ENCODE peak calls at places on chromosomes 3 and 15, in five cellular contexts. N is endothelial cell of umbilical vein, G is stomach, L is upper lobe of right lung, D is pancreas. U is an unnamed sample.

GRCh38 chr3:12954891-12955650 is 113.7 kb upstream of the RPL32 start:
- DNase-seq in N (peak; percentile 55), G (peak; percentile 83), L (peak; percentile 88), D (peak; percentile 91), U (peak; percentile 86)

GRCh38 chr3:194250104-194251002 is 100.8 kb downstream of the CPN2 start:
- DNase-seq in N (no peak), G (peak; percentile 7), L (no peak), D (no peak), U (peak; percentile 72)

GRCh38 chr15:95278532-95279265 is 1047.3 kb downstream of the MCTP2 start:
- DNase-seq in N (no peak), G (no peak), L (no peak), D (no peak), U (no peak)

GRCh38 chr3:79490165-79491028 is 277.4 kb downstream of the ROBO1 start:
- DNase-seq in N (peak; percentile 48), G (peak; percentile 72), L (peak; percentile 65), D (peak; percentile 58), U (peak; percentile 73)

GRCh38 chr3:159711560-159712333 is 276.9 kb upstream of the IL12A start:
- DNase-seq in N (peak; percentile 99), G (no peak), L (no peak), D (no peak), U (no peak)

GRCh38 chr3:124722589-124722988 is 7.7 kb upstream of the UMPS start:
- DNase-seq in N (no peak), G (no peak), L (no peak), D (no peak), U (no peak)

GRCh38 chr15:51866161-51866560 is 36.7 kb downstream of the TMOD3 start:
- DNase-seq in N (no peak), G (no peak), L (no peak), D (no peak), U (no peak)

GRCh38 chr3:45611619-45612018 is 17.1 kb downstream of the LIMD1 start:
- DNase-seq in N (no peak), G (no peak), L (no peak), D (no peak), U (no peak)

GRCh38 chr3:120568624-120569023 is 27.5 kb upstream of the NDUFB4 start:
- DNase-seq in N (no peak), G (no peak), L (no peak), D (no peak), U (no peak)

GRCh38 chr3:28317438-28318022 is 31.0 kb upstream of the ZCWPW2 start:
- DNase-seq in N (peak; percentile 47), G (no peak), L (no peak), D (no peak), U (no peak)

GRCh38 chr3:68915973-68916372 is 16.4 kb downstream of the TAFA4 start:
- DNase-seq in N (no peak), G (no peak), L (no peak), D (no peak), U (no peak)

GRCh38 chr15:63755162-63755561 is 78.6 kb downstream of the HERC1 start:
- DNase-seq in N (no peak), G (no peak), L (no peak), D (no peak), U (no peak)

GRCh38 chr15:98824595-98824994 is 176.3 kb downstream of the IGF1R start:
- DNase-seq in N (no peak), G (no peak), L (no peak), D (no peak), U (no peak)

GRCh38 chr15:98823012-98823458 is 174.7 kb downstream of the IGF1R start:
- DNase-seq in N (peak; percentile 59), G (no peak), L (no peak), D (no peak), U (no peak)

GRCh38 chr15:98830034-98830634 is 177.5 kb downstream of the PGPEP1L start:
- DNase-seq in N (no peak), G (no peak), L (no peak), D (no peak), U (no peak)

DNA sequence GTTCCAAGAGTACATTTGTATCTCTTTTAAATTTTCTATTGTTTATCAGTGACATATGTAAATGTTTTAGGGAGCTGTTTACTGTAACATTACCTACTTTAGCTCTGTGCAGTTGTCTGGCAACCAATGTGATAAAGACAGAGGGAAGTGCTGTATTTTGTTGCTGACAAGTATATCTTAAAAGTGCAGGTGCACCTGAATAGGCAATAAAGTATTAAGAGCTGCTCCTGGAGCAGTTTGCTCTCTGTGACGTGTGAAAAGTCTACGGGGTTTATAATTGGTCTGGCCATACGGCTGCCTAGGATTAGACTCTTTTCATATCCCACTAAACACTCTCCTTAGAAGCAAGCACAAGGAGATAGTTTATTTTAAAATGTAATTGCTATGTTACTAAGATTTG is 178.3 kb downstream of the IGF1R start:
- DNase-seq in N (no peak), G (no peak), L (no peak), D (no peak), U (no peak)
- H3K9me3 ChIP-seq in N (peaks cover 1% of the 10 kb centered on the region), G (peaks cover 25% of the 10 kb centered on the region), L (peaks cover 33% of the 10 kb centered on the region), D (no peaks in the 10 kb centered on the region), U (no peaks in the 10 kb centered on the region)

DNA sequence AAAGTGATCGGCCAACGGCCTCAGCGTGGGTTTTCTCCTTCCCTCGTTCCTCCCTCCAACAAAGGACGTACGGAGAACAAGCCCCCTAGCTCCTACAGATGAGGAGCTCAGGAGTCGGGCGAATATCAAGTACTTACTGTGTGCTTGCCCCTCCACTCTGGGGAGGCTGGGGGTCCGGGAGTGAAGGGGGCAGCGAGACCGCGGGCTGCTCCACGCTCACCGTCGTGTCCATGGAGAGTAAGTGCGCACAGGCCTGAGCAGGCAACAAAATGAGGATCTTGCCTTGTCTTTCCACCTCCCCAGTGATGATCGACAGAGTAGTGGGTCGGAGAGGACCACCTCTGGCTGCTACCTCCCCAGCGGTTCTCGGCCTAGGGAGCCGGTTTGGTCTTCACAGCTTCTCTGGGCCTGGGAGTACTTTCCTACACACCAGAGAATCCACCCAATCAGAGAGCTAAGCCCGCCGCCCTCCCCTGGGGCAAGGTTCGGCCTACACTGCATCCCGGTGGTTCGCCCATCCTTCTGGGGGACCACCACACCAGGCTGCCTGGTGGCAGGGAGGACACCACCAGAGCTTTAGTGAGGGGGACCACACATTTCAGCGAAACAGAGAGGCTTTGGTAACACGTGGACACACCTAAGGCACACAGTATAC is 599 bp upstream of the TRANK1 start:
- DNase-seq in N (no peak), G (no peak), L (no peak), D (no peak), U (no peak)
- H3K27ac ChIP-seq in N (no peak overlapping the region), G (peak overlapping the region; percentile 86), L (no peak overlapping the region), D (no peak overlapping the region), U (no peak overlapping the region)

DNA sequence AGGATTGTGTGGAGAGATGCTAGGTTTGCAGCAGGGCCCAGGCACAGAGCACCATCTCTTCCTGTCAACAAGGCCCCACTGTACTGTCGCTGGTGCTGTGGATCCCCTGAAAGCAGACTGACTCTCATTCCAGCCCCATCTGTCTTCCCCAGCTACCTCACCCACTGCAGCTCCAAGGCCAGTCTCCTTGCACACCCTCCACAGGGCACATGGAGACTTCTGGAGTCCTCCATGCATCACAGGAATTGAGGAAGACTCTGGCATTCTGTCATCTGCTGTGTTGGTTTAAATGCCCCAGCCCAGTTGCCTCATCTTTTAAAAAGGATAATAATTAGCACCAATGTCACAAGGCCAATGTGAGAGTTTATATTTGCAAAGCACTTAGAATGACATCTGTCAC is 301.2 kb downstream of the RPLP1 start:
- DNase-seq in N (no peak), G (no peak), L (no peak), D (no peak), U (no peak)
- H3K4me3 ChIP-seq in N (no peak overlapping the region), G (no peak overlapping the region), L (no peak overlapping the region), D (no peak overlapping the region), U (no peak overlapping the region)

DNA sequence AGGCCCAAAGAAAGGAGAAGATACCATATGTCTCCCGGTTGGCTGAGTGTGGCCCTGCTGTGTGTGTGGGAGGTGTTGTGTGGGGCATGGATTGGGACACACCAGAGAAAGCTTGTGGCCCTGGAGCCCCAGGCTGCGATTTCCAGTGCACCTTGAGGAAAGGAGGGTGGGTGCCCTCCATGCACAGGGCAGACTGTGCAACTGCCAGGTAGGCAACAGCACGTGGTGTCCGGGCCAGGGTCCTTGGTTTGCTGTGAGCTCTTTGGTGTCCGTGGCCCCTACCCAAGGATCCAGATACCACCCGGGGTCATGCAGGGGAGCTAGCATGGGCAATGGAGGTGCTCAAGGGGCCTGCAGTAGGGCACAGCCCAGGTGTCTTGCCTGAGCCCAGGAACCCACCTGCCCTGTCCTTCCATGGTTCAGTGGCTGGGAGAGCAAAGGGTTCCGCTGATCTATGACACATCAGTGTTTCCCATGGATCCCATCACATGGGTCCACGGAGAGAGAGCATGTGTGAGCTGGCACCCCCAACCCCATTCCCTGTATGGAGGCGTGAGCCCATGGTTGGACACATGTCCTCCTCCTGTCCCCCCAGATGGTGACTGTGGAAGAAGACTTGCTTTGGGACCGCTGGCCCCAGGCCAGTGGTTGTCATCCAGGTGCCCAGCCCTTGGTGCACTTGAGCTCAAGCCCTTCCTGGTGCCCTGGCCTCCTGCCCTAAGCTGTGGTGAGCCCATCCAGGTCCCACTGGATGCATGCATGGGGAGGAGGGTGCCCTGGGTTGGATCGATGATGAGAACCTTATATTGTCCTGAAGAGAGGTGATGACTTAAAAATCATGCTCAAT is 223.4 kb downstream of the SNRPN start:
- DNase-seq in N (no peak), G (peak; percentile 22), L (peak; percentile 56), D (peak; percentile 47), U (no peak)
- H3K9me3 ChIP-seq in N (peaks cover 13% of the 10 kb centered on the region), G (peaks cover 95% of the 10 kb centered on the region), L (peaks cover 20% of the 10 kb centered on the region), D (no peaks in the 10 kb centered on the region), U (peaks cover 100% of the 10 kb centered on the region)

DNA sequence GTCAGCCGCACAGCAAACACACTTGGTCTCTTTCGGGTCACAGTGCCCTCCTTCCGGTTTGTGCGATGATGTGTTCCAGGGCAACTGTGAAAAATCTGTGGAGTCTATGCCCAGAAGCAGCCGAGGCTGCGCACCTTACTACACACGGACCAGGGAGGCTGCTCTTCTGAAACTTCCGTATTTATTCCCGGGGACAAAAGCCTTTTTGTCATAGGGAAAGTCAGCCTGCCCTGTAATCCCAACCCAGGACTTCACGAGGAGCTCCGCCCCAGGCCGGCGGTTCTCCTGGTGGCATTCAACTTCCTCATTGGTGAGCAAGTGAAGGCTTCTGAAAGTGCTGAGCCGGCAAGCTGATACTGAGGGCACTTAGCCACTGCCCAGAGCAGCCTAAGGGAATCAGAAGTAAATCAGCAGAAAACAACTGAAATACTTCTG is 126.5 kb downstream of the FMN1 start:
- DNase-seq in N (no peak), G (peak; percentile 87), L (peak; percentile 90), D (peak; percentile 76), U (peak; percentile 89)
- H3K27ac ChIP-seq in N (no peak overlapping the region), G (peak overlapping the region; percentile 88), L (peak overlapping the region; percentile 79), D (peak overlapping the region; percentile 82), U (peak overlapping the region; percentile 78)

DNA sequence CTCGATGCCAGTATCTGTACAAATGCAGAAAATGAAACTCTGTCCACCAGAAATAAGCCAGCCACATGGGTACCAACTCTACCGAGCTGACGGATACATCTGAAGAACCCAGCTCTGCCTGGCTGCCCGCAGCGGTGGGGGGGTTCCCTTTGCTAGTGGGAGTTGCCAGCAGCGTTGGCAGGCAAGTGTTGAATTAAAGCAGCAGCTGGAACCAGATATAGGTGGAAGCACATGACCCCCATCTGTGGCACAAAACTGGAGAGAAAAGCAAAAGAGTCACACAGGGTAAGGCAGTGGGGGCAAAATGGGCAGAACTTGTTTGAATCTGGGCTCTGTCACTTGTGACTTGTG is 17.9 kb downstream of the CRYGS start:
- DNase-seq in N (no peak), G (no peak), L (no peak), D (no peak), U (no peak)
- H3K4me3 ChIP-seq in N (no peak overlapping the region), G (no peak overlapping the region), L (no peak overlapping the region), D (no peak overlapping the region), U (no peak overlapping the region)

U was measured in left lung.